ENCODE peak calls at places on chromosomes 4 and X, in eight cellular contexts. A is endothelial cell, O is lower lobe of right lung, E is tibial artery, Q is sigmoid colon, G is progenitor cell of endocrine pancreas, P is pancreas, U is tibial nerve. I is an unnamed sample.

GRCh38 chr4:41763741-41764140 is 15.2 kb upstream of the PHOX2B start:
- DNase-seq in A (no peak), O (no peak), E (no peak), Q (no peak), G (no peak), P (no peak), U (no peak), I (no peak)

GRCh38 chr4:144355809-144356757 is 215.6 kb upstream of the GYPA start:
- DNase-seq in A (peak; percentile 31), O (no peak), E (no peak), Q (no peak), G (no peak), P (no peak), U (peak; percentile 13), I (no peak)

GRCh38 chr4:54683616-54684346 is 26.0 kb downstream of the KIT start:
- DNase-seq in A (peak; percentile 26), O (no peak), E (no peak), Q (no peak), G (no peak), P (no peak), U (no peak), I (no peak)

GRCh38 chrX:102720237-102721168 is at the start of gene GPRASP3:
- DNase-seq in A (peak; percentile 57), O (peak; percentile 86), E (peak; percentile 66), Q (peak; percentile 90), G (no peak), P (peak; percentile 80), U (peak; percentile 64), I (no peak)

GRCh38 chr4:165635261-165635838 is 237.7 kb upstream of the TLL1 start:
- DNase-seq in A (no peak), O (no peak), E (no peak), Q (no peak), G (no peak), P (no peak), U (no peak), I (no peak)

GRCh38 chr4:15836362-15836761 is 58.2 kb downstream of the CD38 start:
- DNase-seq in A (no peak), O (no peak), E (no peak), Q (no peak), G (no peak), P (no peak), U (no peak), I (no peak)

GRCh38 chrX:86002076-86002896 is 45.1 kb downstream of the CHM start:
- DNase-seq in A (peak; percentile 17), O (peak; percentile 54), E (no peak), Q (no peak), G (peak; percentile 29), P (no peak), U (no peak), I (no peak)

GRCh38 chr4:67714955-67715354 is 14.0 kb upstream of the UBA6 start:
- DNase-seq in A (no peak), O (no peak), E (no peak), Q (no peak), G (no peak), P (no peak), U (no peak), I (no peak)

GRCh38 chr4:83267121-83267834 is 17.3 kb downstream of the COQ2 start:
- DNase-seq in A (no peak), O (no peak), E (peak; percentile 59), Q (no peak), G (no peak), P (no peak), U (peak; percentile 24), I (no peak)

GRCh38 chrX:9948406-9948805 is 18.8 kb upstream of the CLDN34 start:
- DNase-seq in A (no peak), O (no peak), E (no peak), Q (no peak), G (no peak), P (no peak), U (no peak), I (no peak)

GRCh38 chr4:28225689-28226353 is 1365.2 kb downstream of the STIM2 start:
- DNase-seq in A (no peak), O (no peak), E (no peak), Q (no peak), G (no peak), P (no peak), U (no peak), I (no peak)

GRCh38 chrX:146186540-146186939 is 368.9 kb downstream of the SLITRK2 start:
- DNase-seq in A (no peak), O (no peak), E (no peak), Q (no peak), G (no peak), P (no peak), U (no peak), I (no peak)

GRCh38 chr4:109434793-109435080 is 1.1 kb downstream of the SEC24B start:
- DNase-seq in A (no peak), O (no peak), E (no peak), Q (no peak), G (no peak), P (no peak), U (no peak), I (no peak)
- TF ChIP-seq CTCF in A (no peak), O (no peak), E (no peak), Q (no peak), G (no peak), P (no peak), U (no peak), I (no peak)

DNA sequence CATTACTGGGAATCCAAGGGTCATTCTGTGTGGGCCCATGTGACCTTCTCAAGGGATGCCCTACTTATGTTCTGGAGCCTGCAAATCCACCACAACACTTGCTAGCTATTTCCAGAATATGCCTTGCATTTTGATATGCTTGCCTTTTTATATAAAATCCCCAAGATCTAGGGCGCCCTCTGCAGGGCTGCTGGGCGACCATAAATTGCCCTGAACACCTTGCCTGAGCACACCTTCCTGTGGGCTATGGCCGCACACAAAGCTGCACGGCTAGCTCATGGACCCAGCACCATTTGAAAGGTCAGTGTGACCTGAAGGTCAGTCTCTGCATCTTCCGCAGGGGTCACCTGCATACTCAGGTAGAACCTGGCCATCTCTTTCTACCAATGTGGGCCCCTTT is 311.7 kb downstream of the NLGN4X start:
- DNase-seq in A (no peak), O (no peak), E (no peak), Q (no peak), G (no peak), P (no peak), U (no peak), I (no peak)
- TF ChIP-seq CTCF in A (no peak), O (no peak), E (no peak), Q (no peak), G (no peak), P (no peak), U (no peak), I (no peak)

DNA sequence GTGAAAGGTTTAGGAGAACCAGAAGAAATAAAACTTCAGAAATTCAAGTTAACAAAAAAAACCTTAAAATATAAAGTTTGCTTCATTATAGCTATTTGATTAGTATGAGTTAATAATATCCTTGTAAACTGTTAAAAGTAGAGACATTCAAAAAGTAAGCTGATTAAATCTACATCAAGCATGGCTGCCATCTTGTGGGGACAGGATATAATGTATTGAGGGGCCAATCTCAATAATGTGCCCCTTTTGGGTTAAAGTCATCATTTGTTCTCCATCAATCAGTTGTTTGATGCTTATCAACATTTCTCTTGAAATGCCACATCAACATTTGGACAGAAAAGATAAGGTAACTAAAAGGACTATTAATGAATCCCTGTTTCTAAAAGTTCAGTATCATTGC is 4.6 kb upstream of the GRID2 start:
- DNase-seq in A (no peak), O (no peak), E (no peak), Q (no peak), G (no peak), P (no peak), U (no peak), I (no peak)
- TF ChIP-seq CTCF in A (no peak), O (no peak), E (no peak), Q (no peak), G (peak; percentile 21), P (no peak), U (no peak), I (no peak)

GRCh38 chr4:25702848-25703247 is 47.2 kb downstream of the SLC34A2 start:
- DNase-seq in A (no peak), O (no peak), E (peak; percentile 29), Q (no peak), G (no peak), P (no peak), U (no peak), I (no peak)
- TF ChIP-seq CTCF in A (no peak), O (no peak), E (no peak), Q (no peak), G (no peak), P (no peak), U (no peak), I (no peak)

GRCh38 chrX:2513120-2513664 is 12.4 kb upstream of the DHRSX start:
- DNase-seq in A (no peak), O (no peak), E (no peak), Q (no peak), G (no peak), P (no peak), U (no peak), I (no peak)
- TF ChIP-seq CTCF in A (no peak), O (no peak), E (no peak), Q (no peak), G (no peak), P (no peak), U (no peak), I (no peak)

DNA sequence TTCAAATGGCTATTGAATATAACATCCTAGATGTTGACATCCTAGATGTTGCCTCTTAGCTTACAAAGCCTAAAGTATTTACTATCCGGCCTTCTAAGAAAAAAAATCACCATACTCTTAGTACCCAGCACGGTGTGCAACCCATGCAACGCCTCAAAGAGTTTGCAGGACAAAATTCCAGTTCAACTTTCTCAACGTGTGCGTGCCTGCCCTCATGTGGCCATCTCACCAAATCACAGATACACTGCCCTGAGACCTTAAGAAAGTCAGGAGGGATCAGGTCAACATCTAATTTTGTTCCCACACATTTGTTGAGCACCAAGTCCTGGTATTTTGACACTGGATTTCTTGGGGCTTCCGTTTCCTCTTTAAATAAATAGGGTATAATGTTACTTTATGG is 68.3 kb downstream of the CRMP1 start:
- DNase-seq in A (peak; percentile 20), O (no peak), E (no peak), Q (no peak), G (no peak), P (no peak), U (no peak), I (no peak)
- TF ChIP-seq CTCF in A (peak; percentile 57), O (peak; percentile 47), E (no peak), Q (no peak), G (peak; percentile 50), P (no peak), U (no peak), I (no peak)